ENCODE peak calls at places on chromosomes 4 and X, in seven cellular contexts. R is tibial nerve, K is transverse colon, T is A549, Y is ovary, Z is H1, O is stomach. I is an unnamed sample.

GRCh38 chrX:5672099-5672498 is 556.6 kb downstream of the NLGN4X start:
- DNase-seq in K (no peak), O (no peak), R (no peak), Y (no peak), T (no peak), Z (no peak), I (no peak)

GRCh38 chr4:69321153-69321729 is 41.0 kb downstream of the UGT2B28 start:
- DNase-seq in R (no peak), O (peak; percentile 85), T (no peak), Z (no peak), Y (no peak), K (no peak), I (no peak)

GRCh38 chr4:82380344-82380743 is 6.6 kb upstream of the HNRNPD start:
- DNase-seq in Y (no peak), O (no peak), R (no peak), T (no peak), Z (no peak), K (no peak), I (no peak)

GRCh38 chr4:159608434-159608833 is 505.6 kb downstream of the RAPGEF2 start:
- DNase-seq in T (no peak), R (no peak), Y (no peak), K (no peak), Z (no peak), O (no peak), I (no peak)

GRCh38 chr4:79848329-79848728 is 224.7 kb downstream of the ANTXR2 start:
- DNase-seq in K (no peak), O (no peak), T (no peak), R (no peak), Z (no peak), Y (no peak), I (no peak)

GRCh38 chr4:85149656-85150055 is 183.2 kb upstream of the WDFY3 start:
- DNase-seq in Y (no peak), R (no peak), Z (no peak), K (no peak), O (no peak), T (no peak), I (no peak)

GRCh38 chrX:617401-617800 is 13.2 kb upstream of the SHOX start:
- DNase-seq in R (no peak), Z (peak; percentile 43), T (no peak), K (no peak), Y (no peak), O (no peak), I (no peak)

GRCh38 chr4:100417565-100417964 is 100.3 kb downstream of the EMCN start:
- DNase-seq in Y (no peak), T (no peak), O (no peak), R (no peak), K (no peak), Z (no peak), I (no peak)

GRCh38 chrX:30900227-30900626 is 11.2 kb upstream of the TAB3 start:
- DNase-seq in O (no peak), K (no peak), Y (no peak), Z (no peak), T (no peak), R (no peak), I (no peak)

GRCh38 chrX:17361620-17362019 is 13.4 kb upstream of the NHS start:
- DNase-seq in T (peak; percentile 52), R (no peak), Y (no peak), O (no peak), Z (peak; percentile 76), K (no peak), I (no peak)

GRCh38 chr4:162683659-162684370 is 482.9 kb downstream of the NAF1 start:
- DNase-seq in Z (no peak), O (no peak), K (no peak), T (peak; percentile 87), Y (no peak), R (no peak), I (no peak)

GRCh38 chrX:38151426-38151825 is 69.2 kb downstream of the SRPX start:
- DNase-seq in R (no peak), Y (no peak), T (no peak), Z (no peak), O (no peak), K (no peak), I (no peak)

GRCh38 chr4:170705907-170706306 is 616.2 kb upstream of the AADAT start:
- DNase-seq in O (no peak), Y (no peak), Z (no peak), T (no peak), K (no peak), R (no peak), I (no peak)

GRCh38 chrX:134020910-134021309 is 35.5 kb upstream of the GPC3 start:
- DNase-seq in Z (no peak), R (no peak), O (no peak), K (no peak), Y (no peak), T (no peak), I (no peak)

GRCh38 chr4:62495039-62495438 is 1294.9 kb downstream of the ADGRL3 start:
- DNase-seq in Z (no peak), Y (no peak), R (no peak), O (no peak), T (no peak), K (no peak), I (no peak)

GRCh38 chr4:41507292-41507933 is 30.5 kb upstream of the LIMCH1 start:
- DNase-seq in R (no peak), K (no peak), T (peak; percentile 73), Z (no peak), Y (no peak), O (no peak), I (no peak)

GRCh38 chr4:80365928-80366327 is 30.4 kb downstream of the CFAP299 start:
- DNase-seq in O (peak; percentile 54), T (peak; percentile 14), Z (peak; percentile 60), K (peak; percentile 60), Y (peak; percentile 46), R (no peak), I (peak; percentile 76)

GRCh38 chr4:14025093-14025492 is 397.6 kb upstream of the BOD1L1 start:
- DNase-seq in R (no peak), K (no peak), Z (no peak), T (no peak), O (no peak), Y (no peak), I (no peak)

GRCh38 chr4:47862297-47862696 is 24.4 kb upstream of the CORIN start:
- DNase-seq in R (no peak), O (no peak), Z (no peak), K (no peak), T (no peak), Y (no peak), I (no peak)

GRCh38 chr4:168797176-168797575 is 212.9 kb downstream of the CBR4 start:
- DNase-seq in T (peak; percentile 77), R (no peak), K (no peak), Z (no peak), O (no peak), Y (no peak), I (no peak)

GRCh38 chr4:177574446-177574845 is 132.2 kb upstream of the AGA start:
- DNase-seq in Y (no peak), R (no peak), K (no peak), T (no peak), O (no peak), Z (no peak), I (no peak)

GRCh38 chrX:153339662-153340061 is 5.7 kb downstream of the ZNF275 start:
- DNase-seq in Z (no peak), O (no peak), R (no peak), T (no peak), Y (no peak), K (no peak), I (no peak)
- TF ChIP-seq EP300 in Z (no peak), O (no peak), R (no peak), T (no peak), Y (no peak), K (no peak), I (no peak)

DNA sequence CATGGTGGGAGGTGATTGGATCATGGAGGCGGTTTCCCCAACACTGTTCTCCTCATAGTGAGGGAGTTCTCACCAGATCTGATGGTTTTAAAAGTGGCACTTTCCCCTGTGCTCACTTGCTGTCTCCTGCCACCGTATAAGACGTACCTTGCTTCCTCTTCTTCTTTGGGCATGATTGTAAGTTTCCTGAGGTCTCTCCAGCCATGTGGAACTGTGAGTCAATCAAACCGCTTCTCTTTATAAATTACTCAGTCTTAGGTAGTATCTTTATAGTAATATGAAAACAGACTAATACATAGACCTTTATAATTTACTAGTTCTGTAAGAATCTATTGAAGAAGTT is 82.5 kb upstream of the PITX2 start:
- DNase-seq in T (no peak), R (no peak), O (no peak), Z (no peak), K (no peak), Y (no peak), I (no peak)
- H3K4me1 ChIP-seq in T (no peaks in the 10 kb centered on the region), R (no peaks in the 10 kb centered on the region), O (no peaks in the 10 kb centered on the region), Z (no peaks in the 10 kb centered on the region), K (no peaks in the 10 kb centered on the region), Y (no peaks in the 10 kb centered on the region), I (no peaks in the 10 kb centered on the region)

GRCh38 chrX:48958635-48959094 is 1.3 kb upstream of the OTUD5 start:
- DNase-seq in O (peak; percentile 32), K (peak; percentile 47), Z (peak; percentile 48), R (no peak), Y (peak; percentile 64), T (peak; percentile 35), I (peak; percentile 82)

GRCh38 chrX:48956728-48957414 is 536 bp downstream of the OTUD5 start:
- DNase-seq in K (peak; percentile 47), T (no peak), Z (no peak), O (peak; percentile 41), Y (peak; percentile 57), R (no peak), I (no peak)

GRCh38 chrX:48957477-48957826 is at the start of gene OTUD5:
- DNase-seq in O (no peak), K (no peak), R (peak; percentile 19), Z (peak; percentile 76), T (no peak), Y (peak; percentile 80), I (no peak)

GRCh38 chrX:48960291-48960690 is 2.9 kb upstream of the OTUD5 start:
- DNase-seq in R (no peak), O (no peak), T (no peak), Z (no peak), K (peak; percentile 30), Y (no peak), I (no peak)

DNA sequence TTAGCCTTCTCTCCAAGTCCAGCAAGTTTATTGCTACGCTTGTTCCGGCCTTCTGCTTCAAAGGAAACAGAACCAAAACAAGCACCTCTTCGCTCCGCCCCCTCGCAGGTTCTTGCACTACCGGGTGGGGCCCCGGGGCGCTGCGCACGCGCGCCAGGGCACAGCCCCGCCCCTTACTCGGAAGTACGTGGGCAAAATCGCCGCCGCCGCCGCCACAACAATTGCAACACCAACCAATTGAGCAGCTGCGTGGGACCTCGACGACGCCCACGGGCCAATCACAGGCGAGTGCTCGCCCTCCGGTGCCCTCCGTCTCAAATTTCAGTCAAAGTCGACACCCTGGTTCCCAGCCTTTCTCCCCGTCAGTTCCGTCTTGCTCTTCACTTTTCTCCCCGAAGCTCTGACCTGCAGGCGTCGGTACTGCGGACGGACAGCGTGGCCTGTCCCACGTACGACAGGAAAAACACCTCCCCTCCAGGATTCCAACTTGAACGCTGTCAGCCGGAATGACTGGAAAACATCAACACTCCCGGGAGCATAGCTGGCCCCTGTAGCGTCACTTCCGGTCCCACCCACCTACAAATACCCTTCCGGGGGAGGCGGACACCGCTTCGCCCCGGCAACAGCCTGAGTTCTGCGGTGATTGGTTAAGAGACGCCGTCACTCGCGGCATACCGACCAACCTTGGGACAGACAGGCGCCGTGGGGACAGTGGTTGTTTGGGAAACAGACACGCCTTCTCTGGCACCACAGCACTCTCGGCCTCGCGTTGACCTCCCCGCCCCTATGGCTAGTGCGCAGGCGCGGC is 624 bp upstream of the OTUD5 start:
- DNase-seq in R (peak; percentile 91), Z (peak; percentile 83), K (peak; percentile 95), O (peak; percentile 95), T (peak; percentile 99), Y (peak; percentile 95), I (peak; percentile 99)
- TF ChIP-seq EP300 in R (peak; percentile 92), Z (no peak), K (no peak), O (peak; percentile 36), T (no peak), Y (peak; percentile 54), I (no peak)

GRCh38 chr4:30835044-30835443 is 114.9 kb downstream of the PCDH7 start:
- DNase-seq in R (no peak), O (no peak), K (no peak), T (no peak), Y (no peak), Z (no peak), I (no peak)
- H3K4me1 ChIP-seq in R (no peaks in the 10 kb centered on the region), O (peaks cover 42% of the 10 kb centered on the region), K (no peaks in the 10 kb centered on the region), T (no peaks in the 10 kb centered on the region), Y (no peaks in the 10 kb centered on the region), Z (peaks cover 4% of the 10 kb centered on the region), I (peaks cover 38% of the 10 kb centered on the region)